ENCODE peak calls at places on chromosomes 16 and 17, in ten cellular contexts. F is neural progenitor cell; R is tibial nerve; S is brain microvascular endothelial cell; Q is naive thymus-derived CD4-positive, alpha-beta T cell; C is GM23338; P is OCI-LY7; V is cardiac muscle cell; T is GM12878; G is effector memory CD4-positive, alpha-beta T cell. X is an unnamed sample. For H3K36me3, the result is how much of the 10 kb centered on the place peaks cover.

GRCh38 chr17:77038860-77039555 is 101.8 kb upstream of the SEC14L1 start:
- DNase-seq in R (no peak), V (no peak), Q (no peak), T (no peak), F (no peak), S (no peak), P (no peak), C (no peak), G (no peak), X (no peak)

GRCh38 chr17:37447641-37448040 is 41.0 kb downstream of the TADA2A start:
- DNase-seq in T (no peak), P (no peak), G (no peak), V (peak), S (peak), R (no peak), Q (no peak), C (no peak), F (no peak), X (no peak)

GRCh38 chr16:11059588-11059987 is 115.2 kb downstream of the CLEC16A start:
- DNase-seq in R (no peak), V (no peak), T (no peak), C (no peak), G (no peak), S (no peak), Q (no peak), F (no peak), P (no peak), X (no peak)

GRCh38 chr16:15970202-15970601 is 20.8 kb downstream of the ABCC1 start:
- DNase-seq in Q (no peak), G (no peak), S (no peak), C (peak), P (peak), F (peak), V (no peak), R (no peak), T (no peak), X (peak)

GRCh38 chr17:72725432-72726068 is 366.9 kb downstream of the SLC39A11 start:
- DNase-seq in Q (peak), T (no peak), R (no peak), S (peak), G (no peak), C (peak), P (peak), V (peak), F (peak), X (peak)

GRCh38 chr17:41917957-41918391 is 777 bp downstream of the ACLY start:
- DNase-seq in Q (peak), F (peak), G (no peak), V (peak), S (peak), P (peak), T (no peak), C (peak), R (peak), X (no peak)

GRCh38 chr17:59154335-59154720 is 658 bp downstream of the SKA2 start:
- DNase-seq in F (peak), P (peak), R (no peak), T (no peak), S (peak), G (no peak), V (peak), Q (no peak), C (peak), X (no peak)

GRCh38 chr17:14559220-14559619 is 258.3 kb downstream of the HS3ST3B1 start:
- DNase-seq in V (no peak), P (peak), C (no peak), S (no peak), F (no peak), R (no peak), T (no peak), Q (no peak), G (no peak), X (no peak)

GRCh38 chr17:38910325-38910724 is 15.1 kb upstream of the LASP1NB start:
- DNase-seq in C (no peak), G (no peak), S (no peak), V (no peak), Q (no peak), P (no peak), R (no peak), F (no peak), T (no peak), X (no peak)

GRCh38 chr16:1556254-1556653 is 22.8 kb downstream of the TMEM204 start:
- DNase-seq in F (no peak), V (no peak), G (no peak), S (peak), P (no peak), C (no peak), R (no peak), T (no peak), Q (no peak), X (no peak)

GRCh38 chr16:19375561-19376158 is 42.0 kb upstream of the TMC5 start:
- DNase-seq in P (peak), V (peak), R (no peak), C (peak), Q (peak), T (peak), F (peak), S (peak), G (no peak), X (peak)

GRCh38 chr16:1213796-1214372 is 11.2 kb downstream of the TPSG1 start:
- DNase-seq in R (no peak), V (no peak), P (no peak), F (no peak), G (no peak), Q (no peak), T (no peak), C (no peak), S (no peak), X (no peak)

GRCh38 chr16:21264226-21265036 is 13.7 kb downstream of the CRYM start:
- DNase-seq in F (peak), R (no peak), S (no peak), Q (no peak), V (no peak), G (no peak), C (no peak), P (no peak), T (no peak), X (no peak)

GRCh38 chr16:55015181-55015913 is 84.7 kb downstream of the IRX5 start:
- DNase-seq in R (no peak), S (no peak), Q (no peak), P (no peak), C (no peak), V (no peak), G (no peak), T (no peak), F (no peak), X (no peak)

GRCh38 chr17:19755821-19756510 is 7.9 kb upstream of the ALDH3A1 start:
- DNase-seq in G (no peak), Q (no peak), S (no peak), R (no peak), V (no peak), F (no peak), C (no peak), T (no peak), P (no peak), X (no peak)

GRCh38 chr16:73036074-73036826 is 11.7 kb downstream of the ZFHX3 start:
- DNase-seq in C (peak), T (peak), P (no peak), Q (no peak), F (peak), R (no peak), V (peak), G (no peak), S (no peak), X (no peak)

GRCh38 chr17:57585341-57586098 is 159.6 kb downstream of the CCDC182 start:
- DNase-seq in C (no peak), P (no peak), S (no peak), V (no peak), F (no peak), T (no peak), G (no peak), Q (no peak), R (no peak), X (no peak)

GRCh38 chr17:14737984-14738651 is 437.2 kb downstream of the HS3ST3B1 start:
- DNase-seq in Q (no peak), F (peak), P (peak), S (peak), T (no peak), V (no peak), C (peak), G (no peak), R (peak), X (no peak)

GRCh38 chr17:6366144-6366755 is 68.7 kb downstream of the AIPL1 start:
- DNase-seq in V (no peak), Q (no peak), G (no peak), P (no peak), R (no peak), F (no peak), S (no peak), C (no peak), T (no peak), X (no peak)

GRCh38 chr17:8745586-8746500 is 1.2 kb upstream of the CCDC42 start:
- DNase-seq in Q (peak), C (peak), V (peak), R (peak), G (peak), P (peak), T (peak), F (peak), S (peak), X (peak)

GRCh38 chr16:68517606-68518161 is 21.4 kb upstream of the ZFP90 start:
- DNase-seq in G (no peak), R (no peak), S (no peak), F (no peak), C (no peak), P (no peak), T (no peak), Q (no peak), V (no peak), X (no peak)

GRCh38 chr17:67911038-67911782 is 85.1 kb downstream of the C17orf58 start:
- DNase-seq in V (no peak), R (no peak), C (no peak), T (no peak), P (no peak), F (no peak), G (no peak), Q (no peak), S (no peak), X (no peak)

GRCh38 chr16:78705694-78706093 is 606.2 kb downstream of the WWOX start:
- DNase-seq in S (peak), C (peak), G (no peak), P (peak), V (peak), Q (peak), R (no peak), F (peak), T (peak), X (no peak)

GRCh38 chr16:78297066-78297666 is 197.7 kb downstream of the WWOX start:
- DNase-seq in S (no peak), T (no peak), R (no peak), V (no peak), P (no peak), G (no peak), C (no peak), Q (no peak), F (no peak), X (no peak)

GRCh38 chr17:62916684-62917571 is 49.1 kb upstream of the TANC2 start:
- DNase-seq in F (no peak), T (no peak), G (no peak), R (no peak), V (peak), P (no peak), S (peak), Q (no peak), C (no peak), X (no peak)

DNA sequence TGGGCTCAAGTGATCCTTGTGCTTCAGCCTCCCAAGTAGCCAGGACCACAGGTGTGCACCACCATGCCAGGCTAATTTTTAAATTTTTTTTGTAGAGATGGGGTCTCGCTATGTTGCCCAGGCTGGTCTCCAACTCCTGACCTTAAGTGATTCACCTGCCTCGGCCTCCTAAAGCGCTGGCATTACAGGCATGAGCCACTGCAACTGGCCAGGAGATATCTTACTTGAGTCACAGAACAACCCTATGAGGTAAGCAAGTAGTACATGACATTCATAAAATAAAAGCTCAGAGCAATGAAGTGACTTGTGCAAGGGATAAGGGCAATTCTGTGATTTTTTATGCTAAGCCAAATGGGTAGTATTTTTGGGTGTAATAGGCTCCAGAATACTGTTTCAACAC is 57.3 kb downstream of the CDC27 start:
- DNase-seq in S (no peak), G (no peak), P (no peak), F (no peak), R (no peak), T (no peak), Q (no peak), V (no peak), C (no peak), X (no peak)
- H3K36me3 ChIP-seq in S (under half), G (under half), P (half or more), F (under half), R (half or more), T (under half), Q (under half), V (half or more), C (under half), X (under half)

GRCh38 chr17:44267165-44267455 is 825 bp downstream of the SLC4A1 start:
- DNase-seq in G (no peak), F (no peak), R (no peak), Q (no peak), P (no peak), S (no peak), T (no peak), V (no peak), C (no peak), X (no peak)

GRCh38 chr17:44269795-44270320 is 1.9 kb upstream of the SLC4A1 start:
- DNase-seq in S (no peak), G (no peak), Q (no peak), P (no peak), R (no peak), C (no peak), V (no peak), F (no peak), T (no peak), X (no peak)

GRCh38 chr17:44267818-44268490 is at the start of gene SLC4A1:
- DNase-seq in G (no peak), V (no peak), S (no peak), T (no peak), C (no peak), P (no peak), R (no peak), Q (no peak), F (no peak), X (no peak)

GRCh38 chr17:44266402-44267164 is 1.4 kb downstream of the SLC4A1 start:
- DNase-seq in T (no peak), R (no peak), P (no peak), S (no peak), F (no peak), V (no peak), C (no peak), G (no peak), Q (no peak), X (no peak)

GRCh38 chr17:44269118-44269794 is 1.3 kb upstream of the SLC4A1 start:
- DNase-seq in C (no peak), R (no peak), G (no peak), S (no peak), Q (no peak), V (no peak), F (no peak), P (no peak), T (no peak), X (no peak)
- H3K36me3 ChIP-seq in C (under half), R (under half), G (under half), S (under half), Q (under half), V (under half), F (under half), P (under half), T (under half), X (under half)

DNA sequence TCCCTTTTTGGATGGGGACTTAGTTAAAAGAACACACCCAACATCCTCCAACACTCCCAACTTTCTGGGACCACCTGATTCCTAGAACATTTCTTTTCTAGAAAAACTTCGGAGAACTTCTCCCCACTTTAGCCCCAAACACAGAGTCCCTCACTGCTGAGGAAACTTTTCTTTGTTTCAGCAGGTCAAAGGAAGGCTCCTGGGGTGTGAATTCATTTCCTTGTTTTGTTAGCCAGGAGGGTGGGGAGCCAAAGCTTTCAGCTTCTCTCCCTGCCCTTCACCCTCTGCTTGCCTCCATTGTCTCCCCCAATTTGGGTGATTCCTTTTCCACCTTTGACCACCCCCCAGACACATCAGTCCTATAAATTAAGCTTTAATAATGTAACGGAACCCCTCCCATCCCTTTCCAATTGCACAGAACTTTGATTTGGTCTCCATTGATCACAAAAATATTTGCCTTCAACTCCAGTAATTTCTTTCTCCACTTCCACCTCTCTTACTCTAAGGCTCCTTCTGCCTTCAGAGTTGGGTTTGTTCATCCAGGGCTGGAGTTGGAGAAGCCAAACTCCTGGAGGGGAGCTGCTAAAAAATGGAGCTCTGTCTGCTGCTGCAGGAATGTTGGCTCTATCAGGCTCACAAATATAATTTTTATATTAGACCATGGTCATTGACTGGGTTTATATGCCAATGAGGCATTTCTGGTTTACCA is 10.3 kb downstream of the HOXB4 start:
- DNase-seq in T (no peak), S (no peak), P (no peak), R (no peak), G (no peak), Q (no peak), F (no peak), V (no peak), C (no peak), X (no peak)
- H3K36me3 ChIP-seq in T (under half), S (under half), P (under half), R (under half), G (under half), Q (under half), F (under half), V (under half), C (under half), X (under half)

DNA sequence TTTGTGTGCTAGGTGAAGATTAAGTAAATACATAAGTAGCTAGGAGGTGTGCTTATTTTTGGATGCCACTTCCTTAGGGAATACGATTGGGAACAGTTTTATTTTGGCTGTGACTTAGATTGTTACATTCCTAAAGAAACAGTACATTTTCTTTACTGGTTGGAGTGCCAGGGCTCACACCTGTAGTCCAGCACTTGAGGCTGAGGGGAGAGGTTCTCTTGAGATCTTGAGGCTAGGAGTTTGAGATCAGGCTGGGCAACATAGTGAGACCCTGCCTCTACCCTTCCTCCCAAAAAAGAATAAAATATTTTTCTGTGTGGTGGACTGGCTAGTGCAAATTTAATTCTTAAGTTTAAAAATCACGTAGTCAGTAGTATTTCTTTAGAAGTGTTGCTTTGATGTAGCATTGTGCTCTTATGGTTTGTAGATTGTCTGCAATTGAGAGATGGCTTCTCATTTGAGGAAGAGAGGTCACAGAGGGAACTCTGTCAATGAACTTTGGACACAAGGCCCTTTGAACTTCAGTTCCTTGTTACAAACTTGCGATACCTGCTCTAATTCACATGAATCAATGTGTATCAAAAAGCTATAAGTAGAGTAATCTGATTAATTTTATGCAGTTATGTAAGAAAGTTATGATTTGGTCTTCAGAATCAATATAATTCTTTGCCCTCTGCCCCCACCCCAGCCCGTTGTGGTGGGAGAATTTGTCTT is 7.1 kb downstream of the HAPSTR1 start:
- DNase-seq in S (no peak), G (no peak), Q (no peak), R (no peak), C (no peak), T (no peak), V (no peak), F (no peak), P (no peak), X (no peak)
- H3K36me3 ChIP-seq in S (under half), G (under half), Q (under half), R (under half), C (under half), T (under half), V (under half), F (under half), P (half or more), X (under half)

GRCh38 chr16:56196381-56196780 is 5.1 kb downstream of the GNAO1 start:
- DNase-seq in C (no peak), S (no peak), P (no peak), Q (no peak), R (no peak), T (no peak), G (no peak), V (no peak), F (no peak), X (no peak)
- H3K36me3 ChIP-seq in C (under half), S (under half), P (under half), Q (under half), R (under half), T (under half), G (under half), V (under half), F (under half), X (under half)

GRCh38 chr16:84884311-84885023 is 64.7 kb downstream of the CRISPLD2 start:
- DNase-seq in Q (no peak), G (no peak), P (no peak), C (no peak), S (no peak), T (no peak), V (peak), R (peak), F (peak), X (no peak)

GRCh38 chr16:84887207-84887606 is 67.4 kb downstream of the CRISPLD2 start:
- DNase-seq in R (no peak), Q (no peak), G (no peak), S (no peak), P (no peak), V (no peak), T (no peak), C (no peak), F (no peak), X (no peak)

GRCh38 chr16:84883301-84883700 is 63.5 kb downstream of the CRISPLD2 start:
- DNase-seq in V (no peak), S (no peak), C (no peak), G (no peak), F (no peak), P (no peak), T (no peak), R (no peak), Q (no peak), X (no peak)

GRCh38 chr16:84886536-84887090 is 66.8 kb downstream of the CRISPLD2 start:
- DNase-seq in T (no peak), V (no peak), Q (no peak), P (no peak), S (no peak), F (no peak), C (no peak), R (no peak), G (no peak), X (no peak)

GRCh38 chr16:84885024-84885910 is 65.5 kb downstream of the CRISPLD2 start:
- DNase-seq in R (peak), P (no peak), T (no peak), V (no peak), F (peak), S (no peak), C (peak), G (no peak), Q (no peak), X (no peak)
- H3K36me3 ChIP-seq in R (under half), P (under half), T (under half), V (under half), F (under half), S (under half), C (under half), G (under half), Q (under half), X (under half)

GRCh38 chr17:47927821-47928400 is 13.5 kb upstream of the PNPO start:
- DNase-seq in R (no peak), S (no peak), P (no peak), C (no peak), G (no peak), T (no peak), V (no peak), Q (no peak), F (no peak), X (no peak)

GRCh38 chr17:47928415-47928814 is 13.0 kb upstream of the PNPO start:
- DNase-seq in V (no peak), P (no peak), G (no peak), T (no peak), F (no peak), C (no peak), Q (no peak), S (no peak), R (no peak), X (no peak)

GRCh38 chr17:47925677-47925987 is 15.7 kb upstream of the PNPO start:
- DNase-seq in V (no peak), T (no peak), G (no peak), S (no peak), Q (no peak), P (no peak), C (no peak), R (no peak), F (no peak), X (no peak)

GRCh38 chr17:47931848-47932247 is 9.5 kb upstream of the PNPO start:
- DNase-seq in G (no peak), R (no peak), F (no peak), C (no peak), Q (no peak), T (no peak), P (no peak), V (no peak), S (no peak), X (no peak)

GRCh38 chr17:47929218-47930000 is 12.0 kb upstream of the PNPO start:
- DNase-seq in G (no peak), Q (no peak), T (no peak), R (no peak), F (no peak), P (no peak), V (no peak), S (no peak), C (no peak), X (no peak)
- H3K36me3 ChIP-seq in G (half or more), Q (under half), T (under half), R (half or more), F (under half), P (under half), V (under half), S (under half), C (under half), X (under half)